ENCODE peak calls at places on chromosomes 7 and 10, in eight cellular contexts. I is NCI-H510A; P is DMS153; E is glomerular endothelial cell; G is endothelial cell; V is stimulated activated CD8-positive, alpha-beta memory T cell treated with anti-CD3 and anti-CD28 coated beads, Interleukin-12 subunit alpha, Interleukin-12 subunit beta, amount 100 ng/mL, for 1 hour; O is endothelial cell of umbilical vein; T is activated T-helper 1 cell treated with anti-CD3 and anti-CD28 coated beads, Interleukin-2, amount 50 U/mL, for 16 hours. Y is an unnamed sample.

GRCh38 chr10:28734940-28735759 is 57.8 kb downstream of the BAMBI start:
- DNase-seq in I (no peak), P (no peak), E (no peak), G (no peak), V (no peak), O (peak; percentile 23), T (no peak), Y (peak; percentile 99)

GRCh38 chr7:32462966-32463365 is 27.2 kb downstream of the LSM5 start:
- DNase-seq in I (no peak), P (peak; percentile 42), E (no peak), G (no peak), V (no peak), O (no peak), T (no peak), Y (no peak)

GRCh38 chr7:93015193-93016084 is 102.3 kb downstream of the SAMD9 start:
- DNase-seq in I (no peak), P (no peak), E (peak; percentile 66), G (no peak), V (no peak), O (peak; percentile 90), T (no peak), Y (peak; percentile 15)

GRCh38 chr7:137878333-137878961 is 31.7 kb upstream of the DGKI start:
- DNase-seq in I (no peak), P (no peak), E (no peak), G (no peak), V (no peak), O (no peak), T (no peak), Y (no peak)

GRCh38 chr10:62186999-62187695 is 81.5 kb downstream of the RTKN2 start:
- DNase-seq in I (no peak), P (no peak), E (no peak), G (no peak), V (no peak), O (no peak), T (no peak), Y (no peak)

GRCh38 chr10:25180801-25181200 is 6.0 kb downstream of the GPR158 start:
- DNase-seq in I (no peak), P (no peak), E (no peak), G (no peak), V (no peak), O (no peak), T (no peak), Y (no peak)

GRCh38 chr7:69428089-69428488 is 170.2 kb upstream of the AUTS2 start:
- DNase-seq in I (no peak), P (no peak), E (no peak), G (no peak), V (no peak), O (no peak), T (no peak), Y (no peak)

GRCh38 chr10:125027889-125028288 is 86.0 kb downstream of the ZRANB1 start:
- DNase-seq in I (no peak), P (no peak), E (no peak), G (no peak), V (no peak), O (no peak), T (no peak), Y (no peak)

GRCh38 chr7:140342732-140343514 is 55.4 kb downstream of the SLC37A3 start:
- DNase-seq in I (peak; percentile 3), P (no peak), E (no peak), G (peak; percentile 32), V (no peak), O (peak; percentile 31), T (no peak), Y (peak; percentile 44)

GRCh38 chr7:70042533-70042932 is 444.3 kb downstream of the AUTS2 start:
- DNase-seq in I (no peak), P (no peak), E (no peak), G (no peak), V (no peak), O (no peak), T (no peak), Y (no peak)

GRCh38 chr7:41967156-41967555 is 264.3 kb upstream of the INHBA start:
- DNase-seq in I (no peak), P (no peak), E (no peak), G (no peak), V (no peak), O (no peak), T (no peak), Y (no peak)

GRCh38 chr7:98456851-98457250 is 56.0 kb upstream of the BAIAP2L1 start:
- DNase-seq in I (no peak), P (no peak), E (no peak), G (no peak), V (no peak), O (no peak), T (no peak), Y (no peak)

GRCh38 chr7:94396606-94397005 is 1.9 kb downstream of the COL1A2 start:
- DNase-seq in I (no peak), P (no peak), E (no peak), G (no peak), V (no peak), O (no peak), T (no peak), Y (no peak)

GRCh38 chr7:142535123-142535779 is 214.0 kb upstream of the PRSS1 start:
- DNase-seq in I (no peak), P (peak; percentile 7), E (no peak), G (peak; percentile 78), V (peak; percentile 54), O (peak; percentile 86), T (peak; percentile 41), Y (peak; percentile 93)

GRCh38 chr7:44154703-44155102 is 13.6 kb upstream of the MYL7 start:
- DNase-seq in I (no peak), P (no peak), E (no peak), G (no peak), V (no peak), O (no peak), T (no peak), Y (peak; percentile 58)

GRCh38 chr7:553637-554111 is 34.0 kb upstream of the PDGFA start:
- DNase-seq in I (no peak), P (no peak), E (no peak), G (no peak), V (no peak), O (no peak), T (no peak), Y (no peak)

GRCh38 chr7:131284702-131285419 is 42.8 kb upstream of the MKLN1 start:
- DNase-seq in I (no peak), P (no peak), E (no peak), G (no peak), V (no peak), O (peak; percentile 11), T (no peak), Y (no peak)

GRCh38 chr10:6221971-6222751 is 19.4 kb downstream of the PFKFB3 start:
- DNase-seq in I (no peak), P (no peak), E (no peak), G (no peak), V (no peak), O (no peak), T (no peak), Y (no peak)

GRCh38 chr7:44259547-44260457 is 59.0 kb downstream of the YKT6 start:
- DNase-seq in I (no peak), P (no peak), E (peak; percentile 50), G (no peak), V (no peak), O (peak; percentile 95), T (no peak), Y (no peak)

GRCh38 chr10:46217749-46218453 is 68.9 kb upstream of the ANTXRL start:
- DNase-seq in I (no peak), P (no peak), E (no peak), G (no peak), V (no peak), O (no peak), T (no peak), Y (no peak)

GRCh38 chr10:96650958-96651357 is 64.1 kb upstream of the TM9SF3 start:
- DNase-seq in I (no peak), P (no peak), E (no peak), G (no peak), V (no peak), O (no peak), T (no peak), Y (no peak)

GRCh38 chr7:156816943-156817572 is 75.9 kb downstream of the LMBR1 start:
- DNase-seq in I (no peak), P (no peak), E (no peak), G (no peak), V (no peak), O (peak; percentile 33), T (no peak), Y (peak; percentile 61)

GRCh38 chr7:42493436-42494198 is 256.6 kb upstream of the GLI3 start:
- DNase-seq in I (no peak), P (no peak), E (peak; percentile 1), G (peak; percentile 53), V (no peak), O (peak; percentile 46), T (no peak), Y (peak; percentile 72)

GRCh38 chr7:157559596-157560257 is 222.9 kb downstream of the DNAJB6 start:
- DNase-seq in I (no peak), P (no peak), E (no peak), G (no peak), V (no peak), O (no peak), T (no peak), Y (no peak)

GRCh38 chr7:106623846-106624245 is 37.1 kb downstream of the CCDC71L start:
- DNase-seq in I (no peak), P (no peak), E (no peak), G (no peak), V (no peak), O (no peak), T (no peak), Y (peak; percentile 68)

GRCh38 chr7:137885623-137886022 is 38.8 kb upstream of the DGKI start:
- DNase-seq in I (no peak), P (no peak), E (no peak), G (no peak), V (no peak), O (no peak), T (no peak), Y (no peak)

GRCh38 chr7:79774150-79774549 is 320.7 kb upstream of the MAGI2 start:
- DNase-seq in I (no peak), P (no peak), E (no peak), G (no peak), V (no peak), O (no peak), T (no peak), Y (no peak)

GRCh38 chr10:25682203-25682950 is 251.7 kb upstream of the MYO3A start:
- DNase-seq in I (no peak), P (no peak), E (no peak), G (no peak), V (no peak), O (peak; percentile 20), T (no peak), Y (no peak)

GRCh38 chr10:15168296-15168780 is at the start of gene NMT2:
- DNase-seq in I (peak; percentile 66), P (peak; percentile 50), E (no peak), G (no peak), V (no peak), O (peak; percentile 81), T (no peak), Y (peak; percentile 88)

GRCh38 chr7:134078991-134079390 is 48.1 kb upstream of the LRGUK start:
- DNase-seq in I (no peak), P (no peak), E (no peak), G (no peak), V (no peak), O (no peak), T (no peak), Y (no peak)

GRCh38 chr7:128836729-128837348 is 6.6 kb downstream of the FLNC start:
- DNase-seq in I (no peak), P (no peak), E (no peak), G (no peak), V (no peak), O (no peak), T (no peak), Y (no peak)

GRCh38 chr10:99329238-99329890 is at the start of gene CNNM1:
- DNase-seq in I (peak; percentile 50), P (no peak), E (no peak), G (peak; percentile 26), V (no peak), O (no peak), T (no peak), Y (peak; percentile 1)

GRCh38 chr7:49398730-49399129 is 374.7 kb upstream of the VWC2 start:
- DNase-seq in I (no peak), P (no peak), E (no peak), G (no peak), V (no peak), O (no peak), T (no peak), Y (peak; percentile 0)

GRCh38 chr7:131157530-131158243 is 170.0 kb upstream of the MKLN1 start:
- DNase-seq in I (no peak), P (no peak), E (no peak), G (no peak), V (no peak), O (no peak), T (no peak), Y (no peak)

Y was measured in trophoblast cell.